ENCODE peak calls at places on chromosomes 5 and 9, in six cellular contexts. S is A549, Y is colonic mucosa, J is astrocyte, E is body of pancreas, C is endothelial cell. Z is an unnamed sample.

GRCh38 chr5:171143171-171143570 is 165.9 kb upstream of the TLX3 start:
- DNase-seq in C (no peak), S (no peak), J (no peak), E (no peak), Y (no peak), Z (no peak)

GRCh38 chr9:68970150-68970549 is 43.8 kb downstream of the PRKACG start:
- DNase-seq in E (no peak), J (no peak), C (no peak), Y (peak; percentile 85), S (no peak), Z (no peak)

GRCh38 chr9:35903049-35903448 is 3.0 kb upstream of the HRCT1 start:
- DNase-seq in S (peak; percentile 79), C (peak; percentile 45), E (peak; percentile 40), Y (peak; percentile 66), J (peak; percentile 34), Z (peak; percentile 74)

GRCh38 chr5:73443725-73444498 is 4.7 kb downstream of the FOXD1 start:
- DNase-seq in C (no peak), Y (no peak), E (no peak), S (no peak), J (no peak), Z (no peak)

GRCh38 chr9:131274674-131275331 is 1.5 kb downstream of the FAM78A start:
- DNase-seq in C (no peak), E (no peak), S (no peak), J (no peak), Y (no peak), Z (peak; percentile 60)

GRCh38 chr5:130141689-130142320 is 237.5 kb downstream of the CHSY3 start:
- DNase-seq in E (no peak), J (no peak), C (peak; percentile 60), Y (no peak), S (peak; percentile 21), Z (peak; percentile 55)

GRCh38 chr9:95874989-95875304 is 544 bp upstream of the ERCC6L2 start:
- DNase-seq in E (peak; percentile 44), Y (peak; percentile 60), C (peak; percentile 27), J (no peak), S (peak; percentile 52), Z (peak; percentile 76)

GRCh38 chr5:125043781-125044391 is 297.4 kb upstream of the ZNF608 start:
- DNase-seq in S (peak; percentile 71), Y (no peak), J (peak; percentile 94), E (peak; percentile 81), C (no peak), Z (no peak)

GRCh38 chr5:100600289-100600994 is 65.3 kb downstream of the FAM174A start:
- DNase-seq in E (no peak), S (no peak), J (no peak), Y (no peak), C (no peak), Z (no peak)

GRCh38 chr9:72524820-72525539 is 3.6 kb downstream of the TMC1 start:
- DNase-seq in E (peak; percentile 79), J (peak; percentile 100), S (peak; percentile 94), Y (peak; percentile 63), C (no peak), Z (peak; percentile 86)

GRCh38 chr9:81984911-81985310 is 3.7 kb upstream of the SPATA31D1 start:
- DNase-seq in S (no peak), E (no peak), C (no peak), Y (no peak), J (peak; percentile 33), Z (no peak)

GRCh38 chr5:146962801-146963355 is 84.3 kb upstream of the PPP2R2B start:
- DNase-seq in C (no peak), Y (no peak), J (peak; percentile 60), E (no peak), S (peak; percentile 3), Z (no peak)

GRCh38 chr9:110802416-110803035 is 133.9 kb downstream of the MUSK start:
- DNase-seq in E (no peak), Y (no peak), J (no peak), C (no peak), S (peak; percentile 51), Z (no peak)

GRCh38 chr9:134707031-134707680 is 65.6 kb downstream of the COL5A1 start:
- DNase-seq in Y (peak; percentile 68), C (no peak), J (peak; percentile 62), S (no peak), E (peak; percentile 62), Z (no peak)

GRCh38 chr9:134709512-134710270 is 68.1 kb downstream of the COL5A1 start:
- DNase-seq in Y (no peak), E (no peak), J (peak; percentile 60), C (no peak), S (no peak), Z (no peak)

GRCh38 chr9:134710271-134710540 is 68.6 kb downstream of the COL5A1 start:
- DNase-seq in J (no peak), E (no peak), C (no peak), S (no peak), Y (no peak), Z (no peak)

GRCh38 chr9:134707731-134708671 is 66.4 kb downstream of the COL5A1 start:
- DNase-seq in C (no peak), S (no peak), J (no peak), E (no peak), Y (no peak), Z (no peak)

GRCh38 chr9:134708672-134709038 is 67.1 kb downstream of the COL5A1 start:
- DNase-seq in J (no peak), Y (no peak), E (no peak), S (no peak), C (no peak), Z (no peak)
- TF ChIP-seq CTCF in J (no peak), Y (no peak), E (no peak), S (no peak), C (no peak), Z (no peak)

GRCh38 chr5:10607666-10608442 is 44.0 kb downstream of the ANKRD33B start:
- DNase-seq in C (no peak), E (peak; percentile 23), Y (peak; percentile 49), S (peak; percentile 63), J (peak; percentile 51), Z (peak; percentile 86)
- TF ChIP-seq CTCF in C (no peak), E (no peak), Y (no peak), S (no peak), J (no peak), Z (no peak)

DNA sequence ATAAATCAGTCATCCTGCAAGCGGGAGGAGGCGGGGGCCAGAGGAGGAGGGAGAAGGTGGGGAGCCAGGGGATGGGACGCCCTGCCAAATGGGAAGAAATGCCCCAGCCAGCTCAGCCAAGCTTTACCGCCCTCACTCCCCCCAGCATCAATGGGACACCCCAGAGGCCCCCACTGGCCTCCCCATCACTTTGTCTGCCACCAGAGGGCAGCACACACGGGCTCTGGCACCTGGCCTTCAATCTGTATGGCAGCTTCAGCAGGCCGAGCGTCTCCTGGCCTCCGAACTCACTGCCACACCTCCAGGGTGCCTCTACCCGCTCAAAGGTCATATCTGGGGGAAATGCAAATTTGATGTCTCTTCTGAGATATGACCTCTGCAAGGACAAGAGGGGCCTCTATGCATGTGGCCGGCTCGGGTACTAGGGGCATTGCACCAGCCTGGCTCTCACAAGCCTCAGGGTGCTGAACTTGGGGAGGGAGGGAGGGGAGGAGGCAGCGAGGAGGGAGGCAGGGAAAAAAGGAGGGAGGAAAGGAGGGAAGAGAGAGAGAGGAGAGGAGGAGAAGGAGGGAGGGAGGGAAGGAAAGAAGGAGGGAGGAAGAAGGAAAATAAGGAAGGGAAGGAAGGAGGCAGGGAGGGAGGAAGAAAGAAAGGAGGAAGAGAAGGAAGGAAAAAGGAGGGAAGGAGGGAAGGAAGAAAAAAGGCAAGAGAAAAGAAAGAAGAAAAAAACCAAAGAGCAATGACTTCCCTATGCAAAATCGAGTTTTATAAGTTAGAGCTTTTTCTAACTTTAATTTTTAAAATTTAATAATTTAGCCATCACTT is 656 bp upstream of the GFI1B start:
- DNase-seq in J (no peak), Y (peak; percentile 83), C (peak; percentile 75), E (peak; percentile 76), S (peak; percentile 75), Z (peak; percentile 71)
- TF ChIP-seq CTCF in J (peak; percentile 61), Y (peak; percentile 70), C (peak; percentile 62), E (peak; percentile 55), S (peak; percentile 73), Z (peak; percentile 93)

GRCh38 chr9:112333639-112334318 is 360 bp upstream of the PTBP3 start:
- DNase-seq in E (peak; percentile 96), C (peak; percentile 99), S (peak; percentile 95), J (peak; percentile 87), Y (peak; percentile 95), Z (peak; percentile 98)
- TF ChIP-seq CTCF in E (peak; percentile 73), C (peak; percentile 59), S (peak; percentile 68), J (peak; percentile 10), Y (peak; percentile 22), Z (peak; percentile 33)

GRCh38 chr5:174378116-174378874 is 332.8 kb downstream of the NSG2 start:
- DNase-seq in Y (no peak), E (no peak), C (no peak), S (no peak), J (no peak), Z (no peak)

GRCh38 chr5:174376726-174377373 is 331.3 kb downstream of the NSG2 start:
- DNase-seq in E (no peak), C (no peak), J (no peak), Y (no peak), S (no peak), Z (no peak)

GRCh38 chr5:174381241-174381640 is 335.7 kb downstream of the NSG2 start:
- DNase-seq in S (no peak), C (no peak), Y (no peak), E (no peak), J (no peak), Z (no peak)

GRCh38 chr5:174383196-174384178 is 338.0 kb downstream of the NSG2 start:
- DNase-seq in C (no peak), Y (no peak), J (no peak), E (no peak), S (no peak), Z (no peak)

GRCh38 chr5:174380311-174380710 is 334.8 kb downstream of the NSG2 start:
- DNase-seq in Y (no peak), J (no peak), S (no peak), E (no peak), C (no peak), Z (no peak)
- TF ChIP-seq CTCF in Y (no peak), J (no peak), S (no peak), E (no peak), C (no peak), Z (no peak)

GRCh38 chr9:127195976-127196825 is 68.4 kb upstream of the GARNL3 start:
- DNase-seq in Y (no peak), E (no peak), C (no peak), J (no peak), S (no peak), Z (no peak)

GRCh38 chr9:127196826-127197145 is 67.8 kb upstream of the GARNL3 start:
- DNase-seq in S (no peak), E (no peak), Y (no peak), J (no peak), C (no peak), Z (no peak)

GRCh38 chr9:127192744-127193143 is 70.3 kb upstream of the ANGPTL2 start:
- DNase-seq in Y (no peak), C (no peak), J (no peak), E (no peak), S (no peak), Z (no peak)

GRCh38 chr9:127194881-127195713 is 69.5 kb upstream of the GARNL3 start:
- DNase-seq in S (peak; percentile 77), E (no peak), J (peak; percentile 7), C (no peak), Y (no peak), Z (no peak)

GRCh38 chr9:127193483-127193882 is 71.0 kb upstream of the ANGPTL2 start:
- DNase-seq in Y (no peak), S (no peak), C (no peak), E (no peak), J (no peak), Z (no peak)
- TF ChIP-seq CTCF in Y (no peak), S (no peak), C (no peak), E (no peak), J (no peak), Z (no peak)